ENCODE peak calls at places on chromosomes 1 and 21, in ten cellular contexts. B is NCI-H69; Q is HepG2; W is T-helper 1 cell; S is MV-4-11; A is stimulated activated CD8-positive, alpha-beta memory T cell treated with anti-CD3 and anti-CD28 coated beads, Interleukin-7, amount 100 ng/mL, for 1 hour; H is IMR-90; K is progenitor cell of endocrine pancreas; O is BJ; C is left ventricle myocardium superior. G is an unnamed sample.

GRCh38 chr1:44131411-44131810 is 10.0 kb downstream of the KLF18 start:
- DNase-seq in B (no peak), Q (no peak), W (no peak), S (no peak), A (no peak), H (no peak), K (no peak), O (no peak), C (no peak), G (no peak)

GRCh38 chr1:28895896-28896608 is 18.3 kb upstream of the EPB41 start:
- DNase-seq in B (no peak), Q (no peak), W (no peak), S (no peak), A (no peak), H (peak; percentile 36), K (no peak), O (no peak), C (no peak), G (no peak)

GRCh38 chr1:113142791-113143190 is 69.8 kb downstream of the LRIG2 start:
- DNase-seq in B (no peak), Q (no peak), W (no peak), S (no peak), A (no peak), H (no peak), K (no peak), O (no peak), C (no peak), G (no peak)

GRCh38 chr1:81449786-81450185 is 350.9 kb upstream of the ADGRL2 start:
- DNase-seq in B (no peak), Q (no peak), W (no peak), S (no peak), A (no peak), H (peak; percentile 10), K (no peak), O (no peak), C (no peak), G (no peak)

GRCh38 chr1:13951793-13952751 is 252.1 kb downstream of the PRDM2 start:
- DNase-seq in B (no peak), Q (no peak), W (no peak), S (no peak), A (no peak), H (no peak), K (no peak), O (no peak), C (no peak), G (no peak)

GRCh38 chr1:164702216-164702615 is 143.2 kb downstream of the PBX1 start:
- DNase-seq in B (no peak), Q (no peak), W (no peak), S (no peak), A (no peak), H (peak; percentile 71), K (no peak), O (no peak), C (no peak), G (no peak)

GRCh38 chr1:48851638-48852037 is 74.9 kb upstream of the BEND5 start:
- DNase-seq in B (peak; percentile 56), Q (no peak), W (no peak), S (peak; percentile 80), A (no peak), H (no peak), K (no peak), O (peak; percentile 7), C (no peak), G (no peak)

GRCh38 chr1:199690520-199690919 is 337.0 kb upstream of the NR5A2 start:
- DNase-seq in B (no peak), Q (no peak), W (no peak), S (peak; percentile 2), A (no peak), H (no peak), K (no peak), O (no peak), C (no peak), G (no peak)

GRCh38 chr1:154765970-154766369 is 104.1 kb downstream of the KCNN3 start:
- DNase-seq in B (peak; percentile 71), Q (peak; percentile 35), W (no peak), S (peak; percentile 28), A (no peak), H (peak; percentile 34), K (no peak), O (no peak), C (no peak), G (no peak)

GRCh38 chr1:35847935-35848565 is 35.0 kb upstream of the AGO1 start:
- DNase-seq in B (no peak), Q (no peak), W (no peak), S (peak; percentile 61), A (no peak), H (no peak), K (no peak), O (no peak), C (no peak), G (no peak)

GRCh38 chr1:205545991-205546390 is 41.5 kb downstream of the CDK18 start:
- DNase-seq in B (no peak), Q (no peak), W (no peak), S (no peak), A (no peak), H (no peak), K (no peak), O (no peak), C (no peak), G (peak; percentile 37)

GRCh38 chr1:17259233-17259873 is 10.5 kb downstream of the PADI3 start:
- DNase-seq in B (no peak), Q (no peak), W (no peak), S (no peak), A (no peak), H (peak; percentile 63), K (no peak), O (no peak), C (no peak), G (no peak)

GRCh38 chr1:2530501-2531361 is 668 bp upstream of the HES5 start:
- DNase-seq in B (peak; percentile 76), Q (no peak), W (no peak), S (no peak), A (no peak), H (no peak), K (no peak), O (no peak), C (peak; percentile 56), G (no peak)

GRCh38 chr1:37951783-37952624 is 5.2 kb upstream of the INPP5B start:
- DNase-seq in B (no peak), Q (no peak), W (no peak), S (no peak), A (no peak), H (no peak), K (no peak), O (no peak), C (no peak), G (no peak)

GRCh38 chr1:53740621-53741105 is 1.7 kb upstream of the GLIS1 start:
- DNase-seq in B (no peak), Q (peak; percentile 74), W (no peak), S (no peak), A (no peak), H (peak; percentile 87), K (no peak), O (no peak), C (no peak), G (no peak)

GRCh38 chr1:10271869-10272268 is 61.5 kb downstream of the KIF1B start:
- DNase-seq in B (no peak), Q (no peak), W (no peak), S (no peak), A (no peak), H (no peak), K (no peak), O (no peak), C (no peak), G (no peak)

GRCh38 chr21:38831526-38832467 is 26.1 kb downstream of the ETS2 start:
- DNase-seq in B (peak; percentile 38), Q (peak; percentile 91), W (no peak), S (peak; percentile 99), A (no peak), H (peak; percentile 98), K (no peak), O (peak; percentile 93), C (peak; percentile 41), G (no peak)

GRCh38 chr1:244273262-244273844 is 178.4 kb downstream of the ADSS2 start:
- DNase-seq in B (no peak), Q (no peak), W (no peak), S (no peak), A (no peak), H (no peak), K (no peak), O (no peak), C (no peak), G (no peak)

GRCh38 chr1:198876371-198876871 is 237.6 kb downstream of the PTPRC start:
- DNase-seq in B (peak; percentile 94), Q (no peak), W (no peak), S (no peak), A (no peak), H (no peak), K (no peak), O (no peak), C (no peak), G (no peak)

GRCh38 chr21:26881504-26882228 is 36.5 kb upstream of the ADAMTS1 start:
- DNase-seq in B (peak; percentile 4), Q (no peak), W (no peak), S (peak; percentile 24), A (no peak), H (peak; percentile 39), K (no peak), O (no peak), C (no peak), G (no peak)

GRCh38 chr1:101373570-101373969 is 136.8 kb downstream of the S1PR1 start:
- DNase-seq in B (no peak), Q (no peak), W (no peak), S (no peak), A (no peak), H (no peak), K (no peak), O (no peak), C (no peak), G (no peak)

G was measured in activated CD8-positive, alpha-beta memory T cell treated with anti-CD3 and anti-CD28 coated beads, Interleukin-2, amount 50 U/mL, for 48 hours.